ENCODE peak calls at places on chromosomes 5 and 9, in four cellular contexts. L is MM.1S, S is lung, B is lower lobe of right lung. Q is an unnamed sample. For H3K36me3 and H3K9me3, the result is how much of the 10 kb centered on the place peaks cover.

GRCh38 chr9:32866292-32866691 is 83.0 kb downstream of the TMEM215 start:
- DNase-seq in L (no peak), S (no peak), B (no peak), Q (no peak)

GRCh38 chr5:134247411-134247810 is 21.5 kb upstream of the PPP2CA start:
- DNase-seq in L (no peak), S (no peak), B (no peak), Q (no peak)

GRCh38 chr5:165914462-165914861 is 2377.0 kb upstream of the WWC1 start:
- DNase-seq in L (no peak), S (no peak), B (no peak), Q (no peak)

GRCh38 chr5:139492700-139493192 is 10.2 kb upstream of the STING1 start:
- DNase-seq in L (no peak), S (no peak), B (no peak), Q (no peak)

GRCh38 chr5:176711883-176712282 is 64.6 kb downstream of the TSPAN17 start:
- DNase-seq in L (no peak), S (no peak), B (no peak), Q (no peak)

GRCh38 chr5:400282-401215 is 42.4 kb upstream of the EXOC3 start:
- DNase-seq in L (no peak), S (no peak), B (no peak), Q (peak)

GRCh38 chr9:136110082-136111061 is 8.3 kb downstream of the TMEM250 start:
- DNase-seq in L (no peak), S (no peak), B (no peak), Q (no peak)

GRCh38 chr5:38607930-38608545 is 51.6 kb upstream of the LIFR start:
- DNase-seq in L (no peak), S (no peak), B (no peak), Q (no peak)

GRCh38 chr5:176447982-176448608 is at the start of gene FAF2:
- DNase-seq in L (peak), S (peak), B (peak), Q (peak)

GRCh38 chr9:130186839-130187522 is 14.8 kb downstream of the NCS1 start:
- DNase-seq in L (no peak), S (peak), B (peak), Q (no peak)

GRCh38 chr5:161105563-161105962 is 253.6 kb upstream of the ATP10B start:
- DNase-seq in L (no peak), S (no peak), B (no peak), Q (no peak)

GRCh38 chr5:129063483-129064136 is 30.9 kb upstream of the ISOC1 start:
- DNase-seq in L (no peak), S (no peak), B (no peak), Q (no peak)

GRCh38 chr9:100285080-100285479 is 67.7 kb downstream of the TEX10 start:
- DNase-seq in L (no peak), S (no peak), B (no peak), Q (no peak)

GRCh38 chr9:100286257-100286656 is 66.5 kb downstream of the TEX10 start:
- DNase-seq in L (no peak), S (no peak), B (no peak), Q (no peak)

GRCh38 chr9:100285601-100286000 is 67.1 kb downstream of the TEX10 start:
- DNase-seq in L (no peak), S (no peak), B (no peak), Q (no peak)

GRCh38 chr9:100284247-100284646 is 68.5 kb downstream of the TEX10 start:
- DNase-seq in L (no peak), S (no peak), B (no peak), Q (no peak)

GRCh38 chr9:100287186-100287585 is 65.6 kb downstream of the TEX10 start:
- DNase-seq in L (no peak), S (no peak), B (no peak), Q (no peak)
- H3K36me3 ChIP-seq in L (under half), S (under half), B (under half), Q (half or more)

GRCh38 chr5:32953694-32954093 is 242.6 kb downstream of the NPR3 start:
- DNase-seq in L (no peak), S (no peak), B (no peak), Q (no peak)
- H3K9me3 ChIP-seq in L (under half), S (under half), B (under half), Q (under half)

GRCh38 chr9:36948051-36948450 is 86.0 kb downstream of the PAX5 start:
- DNase-seq in L (no peak), S (no peak), B (no peak), Q (no peak)

GRCh38 chr9:36946653-36947052 is 87.4 kb downstream of the PAX5 start:
- DNase-seq in L (no peak), S (no peak), B (no peak), Q (no peak)

GRCh38 chr9:36949470-36949869 is 84.6 kb downstream of the PAX5 start:
- DNase-seq in L (no peak), S (no peak), B (no peak), Q (no peak)

GRCh38 chr9:36942891-36943290 is 91.2 kb downstream of the PAX5 start:
- DNase-seq in L (no peak), S (no peak), B (no peak), Q (no peak)

DNA sequence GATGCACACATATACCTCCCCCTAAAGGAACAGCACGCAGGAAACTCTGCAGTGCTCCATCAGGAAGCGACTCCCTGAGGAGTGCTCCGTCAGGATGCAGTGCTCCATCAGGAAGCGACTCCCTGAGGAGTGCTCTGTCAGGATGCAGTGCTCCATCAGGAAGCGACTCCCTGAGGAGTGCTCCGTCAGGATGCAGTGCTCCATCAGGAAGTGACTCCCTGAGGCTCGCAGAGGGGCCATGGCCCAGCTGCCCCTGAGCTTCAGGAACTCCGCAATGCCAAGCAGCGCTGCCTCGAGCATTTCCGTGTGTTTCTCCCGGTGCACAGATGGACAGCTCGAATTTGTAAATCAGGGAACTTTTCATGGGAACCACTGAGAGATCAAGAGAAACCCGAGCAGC is 88.1 kb downstream of the PAX5 start:
- DNase-seq in L (no peak), S (no peak), B (no peak), Q (no peak)
- H3K4me3 ChIP-seq in L (no peak), S (no peak), B (no peak), Q (no peak)

DNA sequence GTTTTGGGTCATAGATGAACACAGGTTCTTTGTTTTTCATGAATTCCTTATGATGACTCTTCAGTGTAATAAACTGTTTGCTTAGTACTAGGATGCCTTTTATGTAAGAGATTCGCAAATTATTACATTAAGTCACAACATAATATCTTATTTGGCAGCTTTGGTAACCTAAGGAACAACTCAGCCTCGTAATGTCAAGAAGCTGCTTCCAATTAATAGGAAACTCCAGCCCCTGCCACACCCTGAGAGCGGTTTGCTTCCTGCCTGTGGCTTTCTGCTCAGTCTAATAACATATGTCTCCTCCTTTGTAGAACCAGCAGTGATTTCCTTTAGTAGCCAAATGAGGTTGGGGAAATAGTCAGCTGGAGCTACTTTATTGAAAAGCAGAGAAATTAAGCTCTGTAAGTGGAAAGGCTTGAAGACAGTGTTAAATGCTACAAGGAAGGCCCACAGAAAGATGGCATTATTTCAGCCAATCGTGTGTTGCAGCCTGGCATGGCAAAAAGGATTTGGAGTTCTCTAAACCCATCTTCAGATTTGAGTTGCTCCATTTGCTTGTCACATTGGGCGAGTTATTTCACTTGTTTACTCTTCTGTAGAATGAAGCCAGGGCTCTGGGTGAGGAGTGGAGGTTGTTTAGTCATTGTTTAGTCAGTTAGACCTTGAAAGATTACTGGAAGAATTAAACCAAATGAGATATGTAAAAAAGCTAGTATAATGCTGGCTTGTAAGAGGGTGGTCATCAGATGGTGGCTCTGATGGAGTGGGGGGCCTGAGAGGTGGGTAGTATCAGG is 54.1 kb downstream of the MTAP start:
- DNase-seq in L (no peak), S (no peak), B (no peak), Q (no peak)
- H3K36me3 ChIP-seq in L (under half), S (under half), B (half or more), Q (half or more)

Q was measured in RWPE2.